ENCODE peak calls at places on chromosomes 6 and 20, in nine cellular contexts. K is B cell; R is colonic mucosa; Y is neural crest cell; E is CD4-positive, alpha-beta T cell; M is endothelial cell; B is HCT116; Z is lower lobe of right lung; X is H9. J is an unnamed sample.

GRCh38 chr6:26003102-26003694 is 40.6 kb downstream of the TRIM38 start:
- DNase-seq in M (peak), E (peak), Y (peak), R (peak), B (no peak), Z (no peak), K (peak), X (peak), J (peak)

GRCh38 chr20:25316506-25317190 is 68.8 kb downstream of the PYGB start:
- DNase-seq in M (no peak), B (no peak), R (no peak), Z (peak), K (no peak), X (no peak), Y (no peak), E (no peak), J (no peak)

GRCh38 chr6:126539022-126539421 is 199.1 kb downstream of the CENPW start:
- DNase-seq in K (no peak), R (no peak), B (peak), M (no peak), Y (no peak), Z (no peak), X (no peak), E (no peak), J (no peak)

GRCh38 chr6:71420693-71421328 is 132.2 kb downstream of the OGFRL1 start:
- DNase-seq in X (peak), Z (peak), B (no peak), K (peak), Y (peak), M (peak), E (no peak), R (peak), J (peak)

GRCh38 chr6:30883743-30884520 is at the start of gene DDR1:
- DNase-seq in R (peak), M (no peak), Y (peak), B (no peak), E (peak), K (peak), Z (peak), X (peak), J (peak)

GRCh38 chr6:133306876-133307275 is 65.7 kb downstream of the EYA4 start:
- DNase-seq in R (no peak), Y (no peak), B (no peak), Z (no peak), E (no peak), X (no peak), M (no peak), K (no peak), J (no peak)

GRCh38 chr6:164415832-164416563 is 893.4 kb downstream of the C6orf118 start:
- DNase-seq in X (no peak), E (no peak), R (no peak), K (no peak), Z (no peak), M (no peak), Y (no peak), B (no peak), J (no peak)

GRCh38 chr20:61797200-61797599 is 268.5 kb downstream of the TAF4 start:
- DNase-seq in R (no peak), Y (no peak), M (no peak), E (no peak), K (no peak), B (no peak), Z (peak), X (no peak), J (no peak)

GRCh38 chr6:51021171-51021570 is 202.5 kb downstream of the TFAP2B start:
- DNase-seq in M (no peak), K (no peak), X (no peak), Z (no peak), R (no peak), B (no peak), E (no peak), Y (no peak), J (no peak)

GRCh38 chr6:63635165-63635562 is 438 bp upstream of the PHF3 start:
- DNase-seq in Y (no peak), B (no peak), Z (no peak), R (no peak), M (no peak), X (no peak), E (no peak), K (no peak), J (no peak)

GRCh38 chr6:35586542-35586941 is 73.8 kb upstream of the TULP1 start:
- DNase-seq in B (no peak), R (no peak), M (no peak), Z (no peak), X (no peak), K (no peak), Y (no peak), E (no peak), J (no peak)

GRCh38 chr20:23200914-23201313 is 114.8 kb upstream of the CD93 start:
- DNase-seq in Y (no peak), M (peak), R (peak), K (no peak), B (peak), X (peak), Z (peak), E (no peak), J (peak)
- TF ChIP-seq CTCF in Y (peak), M (peak), R (peak), K (no peak), B (peak), X (peak), Z (peak), E (no peak), J (no peak)

GRCh38 chr6:28135393-28135792 is 6.3 kb upstream of the ZKSCAN8 start:
- DNase-seq in R (no peak), Z (no peak), E (no peak), M (no peak), Y (no peak), K (no peak), B (no peak), X (no peak), J (no peak)

GRCh38 chr6:28136585-28137457 is 4.9 kb upstream of the ZKSCAN8 start:
- DNase-seq in Y (peak), M (peak), K (peak), E (peak), Z (peak), R (peak), B (peak), X (peak), J (peak)

GRCh38 chr6:28134716-28135115 is 7.0 kb upstream of the ZKSCAN8 start:
- DNase-seq in Y (no peak), X (no peak), K (no peak), M (no peak), E (no peak), Z (no peak), B (no peak), R (no peak), J (no peak)

GRCh38 chr6:28137458-28138020 is 4.1 kb upstream of the ZKSCAN8 start:
- DNase-seq in E (no peak), B (no peak), K (peak), Z (no peak), R (no peak), X (no peak), Y (no peak), M (no peak), J (peak)

DNA sequence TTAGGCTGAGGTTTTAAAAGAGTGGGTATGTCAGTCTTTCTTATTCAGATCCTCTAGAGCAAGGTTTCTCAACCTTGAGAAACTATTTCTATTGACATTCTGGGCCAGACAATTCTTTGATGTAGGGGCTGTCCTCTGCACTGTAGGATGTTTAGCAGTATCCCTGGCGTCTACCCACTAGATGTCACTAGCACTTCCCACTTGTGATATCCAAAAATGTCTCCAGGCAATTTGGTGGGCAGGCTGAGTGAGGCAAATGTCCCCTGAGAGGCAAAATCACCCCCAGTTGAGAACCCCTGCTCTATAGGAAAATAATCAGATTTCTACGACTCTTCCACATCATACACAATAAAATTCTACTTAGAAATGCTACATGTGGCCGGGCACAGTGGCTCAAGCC is 7.7 kb upstream of the ZKSCAN8 start:
- DNase-seq in R (peak), K (peak), E (no peak), Z (no peak), X (peak), Y (peak), B (peak), M (peak), J (peak)
- TF ChIP-seq CTCF in R (no peak), K (peak), E (peak), Z (peak), X (peak), Y (peak), B (peak), M (no peak), J (no peak)

DNA sequence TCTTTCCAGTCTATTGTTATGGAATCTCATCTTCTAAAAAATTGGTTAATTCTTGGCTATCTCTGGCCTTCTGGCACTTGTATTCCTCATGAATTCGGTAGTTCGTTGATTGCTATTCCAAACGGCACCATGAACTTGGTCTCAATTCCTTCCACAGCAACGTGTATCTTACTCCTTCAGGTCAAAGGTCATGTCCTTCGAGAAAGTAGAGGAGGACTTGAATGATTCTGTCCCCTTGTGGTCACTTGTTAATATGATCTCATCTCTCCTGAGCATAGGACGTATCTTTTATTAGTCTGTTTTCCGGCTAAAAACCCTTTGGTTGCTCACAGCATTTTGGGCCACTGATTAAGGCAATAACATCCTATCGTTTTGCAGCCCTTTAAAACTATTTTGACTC is 9.4 kb downstream of the TLDC2 start:
- DNase-seq in R (no peak), B (no peak), Z (no peak), X (no peak), M (no peak), K (no peak), Y (no peak), E (no peak), J (no peak)
- TF ChIP-seq CTCF in R (no peak), B (peak), Z (no peak), X (no peak), M (no peak), K (no peak), Y (peak), E (no peak), J (no peak)

GRCh38 chr6:55957961-55958422 is 82.6 kb upstream of the BMP5 start:
- DNase-seq in X (no peak), Z (no peak), Y (no peak), E (no peak), R (no peak), B (no peak), M (no peak), K (no peak), J (no peak)

GRCh38 chr6:55960344-55960743 is 85.0 kb upstream of the BMP5 start:
- DNase-seq in X (no peak), K (no peak), Y (no peak), M (no peak), Z (no peak), B (no peak), R (no peak), E (no peak), J (no peak)

GRCh38 chr6:55958790-55959189 is 83.4 kb upstream of the BMP5 start:
- DNase-seq in X (no peak), B (no peak), Z (no peak), R (no peak), E (no peak), M (no peak), Y (no peak), K (no peak), J (no peak)

GRCh38 chr6:55964136-55964535 is 88.7 kb upstream of the BMP5 start:
- DNase-seq in X (no peak), R (no peak), E (no peak), M (no peak), Z (no peak), Y (no peak), B (no peak), K (no peak), J (no peak)

GRCh38 chr6:55963301-55963700 is 87.9 kb upstream of the BMP5 start:
- DNase-seq in M (no peak), E (no peak), K (no peak), X (no peak), R (no peak), B (peak), Z (no peak), Y (no peak), J (no peak)
- TF ChIP-seq CTCF in M (peak), E (no peak), K (no peak), X (peak), R (no peak), B (peak), Z (no peak), Y (peak), J (no peak)

GRCh38 chr6:149026530-149026942 is 279.7 kb downstream of the UST start:
- DNase-seq in M (peak), K (peak), E (no peak), X (peak), Y (peak), R (peak), B (peak), Z (no peak), J (peak)
- TF ChIP-seq CTCF in M (peak), K (peak), E (peak), X (peak), Y (peak), R (no peak), B (peak), Z (peak), J (peak)

GRCh38 chr6:107973594-107973993 is 15.6 kb upstream of the SEC63 start:
- DNase-seq in E (no peak), Y (no peak), K (no peak), B (no peak), Z (no peak), X (no peak), R (no peak), M (no peak), J (no peak)

GRCh38 chr6:107972413-107973096 is 14.5 kb upstream of the SEC63 start:
- DNase-seq in Z (no peak), K (no peak), B (no peak), Y (no peak), E (no peak), R (no peak), M (no peak), X (no peak), J (no peak)

GRCh38 chr6:107976267-107976783 is 18.3 kb upstream of the SEC63 start:
- DNase-seq in Z (no peak), M (no peak), Y (no peak), B (no peak), X (no peak), K (no peak), E (no peak), R (no peak), J (no peak)

GRCh38 chr6:107981695-107982094 is 23.7 kb upstream of the SEC63 start:
- DNase-seq in Z (no peak), B (no peak), M (no peak), X (no peak), K (no peak), R (no peak), Y (no peak), E (no peak), J (no peak)

DNA sequence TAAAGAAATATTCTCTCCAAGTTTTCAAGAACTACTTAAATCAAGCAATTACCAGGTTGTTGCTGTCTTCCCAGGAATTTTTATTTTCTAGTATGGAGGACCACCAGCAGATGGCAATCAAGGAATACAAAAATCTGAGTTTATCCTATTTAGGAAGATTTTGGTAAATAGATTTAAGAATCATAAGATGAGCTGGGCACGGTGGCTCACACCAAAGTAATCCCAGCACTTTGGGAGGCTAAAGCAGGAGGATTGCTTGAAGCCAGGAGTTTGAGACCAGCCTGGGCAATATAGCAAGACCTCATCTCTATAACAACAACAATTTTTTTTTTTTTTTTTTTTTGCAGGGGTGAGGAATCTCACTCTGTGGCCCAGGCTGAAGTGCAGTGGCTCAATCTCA is 19.3 kb upstream of the SEC63 start:
- DNase-seq in Y (peak), B (no peak), X (no peak), M (peak), K (no peak), E (no peak), Z (no peak), R (no peak), J (no peak)
- TF ChIP-seq CTCF in Y (peak), B (peak), X (peak), M (peak), K (no peak), E (peak), Z (peak), R (no peak), J (peak)

GRCh38 chr20:2289475-2289874 is 6.3 kb upstream of the TGM3 start:
- DNase-seq in M (peak), R (no peak), Z (no peak), X (no peak), Y (no peak), B (no peak), E (no peak), K (no peak), J (no peak)
- TF ChIP-seq CTCF in M (no peak), R (no peak), Z (no peak), X (no peak), Y (no peak), B (no peak), E (no peak), K (no peak), J (no peak)

J was measured in activated CD8-positive, alpha-beta T cell treated with anti-CD3 and anti-CD28 coated beads for 36 hours.